ENCODE peak calls at places on chromosomes 7 and 10, in eight cellular contexts. One of them, this sample, is unnamed.

GRCh38 chr7:127792528-127793342 is 140.7 kb downstream of the SND1 start:
- DNase-seq in H1: peak
- DNase-seq in prostate gland: no peak
- DNase-seq in suprapubic skin: no peak
- DNase-seq in upper lobe of left lung: peak
- DNase-seq in endothelial cell of umbilical vein: no peak
- DNase-seq in stomach: peak
- DNase-seq in sigmoid colon: no peak
- DNase-seq in this sample: no peak

GRCh38 chr10:110764378-110764777 is 107.3 kb upstream of the PDCD4 start:
- DNase-seq in H1: no peak
- DNase-seq in suprapubic skin: no peak
- DNase-seq in upper lobe of left lung: no peak
- DNase-seq in endothelial cell of umbilical vein: no peak
- DNase-seq in prostate gland: no peak
- DNase-seq in sigmoid colon: peak
- DNase-seq in stomach: no peak
- DNase-seq in this sample: no peak

GRCh38 chr7:120961638-120962173 is 11.1 kb downstream of the ING3 start:
- DNase-seq in prostate gland: no peak
- DNase-seq in sigmoid colon: no peak
- DNase-seq in H1: no peak
- DNase-seq in suprapubic skin: no peak
- DNase-seq in stomach: no peak
- DNase-seq in upper lobe of left lung: no peak
- DNase-seq in endothelial cell of umbilical vein: no peak
- DNase-seq in this sample: no peak

GRCh38 chr10:103451091-103451801 is 924 bp downstream of the CALHM2 start:
- DNase-seq in sigmoid colon: peak
- DNase-seq in prostate gland: no peak
- DNase-seq in upper lobe of left lung: peak
- DNase-seq in stomach: peak
- DNase-seq in endothelial cell of umbilical vein: peak
- DNase-seq in H1: no peak
- DNase-seq in suprapubic skin: peak
- DNase-seq in this sample: peak

GRCh38 chr7:28988818-28989595 is 30.9 kb upstream of the TRIL start:
- DNase-seq in stomach: no peak
- DNase-seq in endothelial cell of umbilical vein: no peak
- DNase-seq in suprapubic skin: peak
- DNase-seq in sigmoid colon: peak
- DNase-seq in H1: no peak
- DNase-seq in upper lobe of left lung: no peak
- DNase-seq in prostate gland: no peak
- DNase-seq in this sample: peak

GRCh38 chr10:124252097-124252715 is 158.8 kb upstream of the CHST15 start:
- DNase-seq in upper lobe of left lung: no peak
- DNase-seq in prostate gland: no peak
- DNase-seq in endothelial cell of umbilical vein: no peak
- DNase-seq in suprapubic skin: no peak
- DNase-seq in H1: no peak
- DNase-seq in sigmoid colon: no peak
- DNase-seq in stomach: no peak
- DNase-seq in this sample: no peak

GRCh38 chr10:570631-571565 is 118.6 kb downstream of the DIP2C start:
- DNase-seq in prostate gland: no peak
- DNase-seq in stomach: no peak
- DNase-seq in upper lobe of left lung: no peak
- DNase-seq in suprapubic skin: no peak
- DNase-seq in H1: no peak
- DNase-seq in sigmoid colon: no peak
- DNase-seq in endothelial cell of umbilical vein: no peak
- DNase-seq in this sample: no peak

GRCh38 chr7:18706648-18707047 is 211.1 kb downstream of the HDAC9 start:
- DNase-seq in upper lobe of left lung: no peak
- DNase-seq in stomach: no peak
- DNase-seq in sigmoid colon: no peak
- DNase-seq in endothelial cell of umbilical vein: no peak
- DNase-seq in H1: no peak
- DNase-seq in prostate gland: no peak
- DNase-seq in suprapubic skin: no peak
- DNase-seq in this sample: no peak

GRCh38 chr10:113415246-113415645 is 137.6 kb upstream of the HABP2 start:
- DNase-seq in prostate gland: no peak
- DNase-seq in endothelial cell of umbilical vein: no peak
- DNase-seq in suprapubic skin: no peak
- DNase-seq in stomach: no peak
- DNase-seq in sigmoid colon: no peak
- DNase-seq in H1: no peak
- DNase-seq in upper lobe of left lung: no peak
- DNase-seq in this sample: no peak
- H3K4me3 ChIP-seq in prostate gland: no peak
- H3K4me3 ChIP-seq in endothelial cell of umbilical vein: no peak
- H3K4me3 ChIP-seq in suprapubic skin: no peak
- H3K4me3 ChIP-seq in stomach: no peak
- H3K4me3 ChIP-seq in sigmoid colon: no peak
- H3K4me3 ChIP-seq in H1: no peak
- H3K4me3 ChIP-seq in upper lobe of left lung: no peak
- H3K4me3 ChIP-seq in this sample: no peak

GRCh38 chr10:32971536-32972091 is 13.6 kb upstream of the ITGB1 start:
- DNase-seq in upper lobe of left lung: no peak
- DNase-seq in prostate gland: no peak
- DNase-seq in suprapubic skin: no peak
- DNase-seq in sigmoid colon: no peak
- DNase-seq in H1: no peak
- DNase-seq in endothelial cell of umbilical vein: no peak
- DNase-seq in stomach: peak
- DNase-seq in this sample: no peak
- TF ChIP-seq POLR2AphosphoS5 in upper lobe of left lung: no peak
- TF ChIP-seq POLR2AphosphoS5 in prostate gland: no peak
- TF ChIP-seq POLR2AphosphoS5 in suprapubic skin: no peak
- TF ChIP-seq POLR2AphosphoS5 in sigmoid colon: no peak
- TF ChIP-seq POLR2AphosphoS5 in H1: no peak
- TF ChIP-seq POLR2AphosphoS5 in endothelial cell of umbilical vein: no peak
- TF ChIP-seq POLR2AphosphoS5 in stomach: no peak
- TF ChIP-seq POLR2AphosphoS5 in this sample: no peak

GRCh38 chr7:1666251-1666778 is 3.8 kb upstream of the ELFN1 start:
- DNase-seq in upper lobe of left lung: no peak
- DNase-seq in endothelial cell of umbilical vein: no peak
- DNase-seq in stomach: no peak
- DNase-seq in prostate gland: no peak
- DNase-seq in suprapubic skin: peak
- DNase-seq in H1: no peak
- DNase-seq in sigmoid colon: peak
- DNase-seq in this sample: no peak

GRCh38 chr7:1665721-1666250 is 4.3 kb upstream of the ELFN1 start:
- DNase-seq in suprapubic skin: peak
- DNase-seq in stomach: no peak
- DNase-seq in sigmoid colon: peak
- DNase-seq in prostate gland: no peak
- DNase-seq in upper lobe of left lung: no peak
- DNase-seq in endothelial cell of umbilical vein: no peak
- DNase-seq in H1: no peak
- DNase-seq in this sample: no peak

GRCh38 chr7:1667566-1668485 is 2.3 kb upstream of the ELFN1 start:
- DNase-seq in sigmoid colon: peak
- DNase-seq in upper lobe of left lung: no peak
- DNase-seq in prostate gland: no peak
- DNase-seq in H1: no peak
- DNase-seq in stomach: no peak
- DNase-seq in suprapubic skin: peak
- DNase-seq in endothelial cell of umbilical vein: no peak
- DNase-seq in this sample: no peak

GRCh38 chr7:1668486-1668931 is 1.6 kb upstream of the ELFN1 start:
- DNase-seq in H1: no peak
- DNase-seq in upper lobe of left lung: no peak
- DNase-seq in suprapubic skin: peak
- DNase-seq in sigmoid colon: no peak
- DNase-seq in stomach: no peak
- DNase-seq in prostate gland: no peak
- DNase-seq in endothelial cell of umbilical vein: no peak
- DNase-seq in this sample: no peak

GRCh38 chr7:1666779-1667565 is 3.1 kb upstream of the ELFN1 start:
- DNase-seq in stomach: no peak
- DNase-seq in suprapubic skin: peak
- DNase-seq in upper lobe of left lung: no peak
- DNase-seq in H1: no peak
- DNase-seq in endothelial cell of umbilical vein: no peak
- DNase-seq in prostate gland: no peak
- DNase-seq in sigmoid colon: peak
- DNase-seq in this sample: no peak
- TF ChIP-seq POLR2A in stomach: no peak
- TF ChIP-seq POLR2A in suprapubic skin: no peak
- TF ChIP-seq POLR2A in upper lobe of left lung: no peak
- TF ChIP-seq POLR2A in H1: no peak
- TF ChIP-seq POLR2A in endothelial cell of umbilical vein: no peak
- TF ChIP-seq POLR2A in prostate gland: no peak
- TF ChIP-seq POLR2A in sigmoid colon: no peak
- TF ChIP-seq POLR2A in this sample: no peak

GRCh38 chr7:134674424-134674823 is 27.8 kb downstream of the BPGM start:
- DNase-seq in upper lobe of left lung: no peak
- DNase-seq in stomach: no peak
- DNase-seq in suprapubic skin: no peak
- DNase-seq in endothelial cell of umbilical vein: no peak
- DNase-seq in sigmoid colon: no peak
- DNase-seq in H1: no peak
- DNase-seq in prostate gland: no peak
- DNase-seq in this sample: no peak

GRCh38 chr7:134669845-134670373 is 23.3 kb downstream of the BPGM start:
- DNase-seq in upper lobe of left lung: peak
- DNase-seq in H1: no peak
- DNase-seq in sigmoid colon: no peak
- DNase-seq in suprapubic skin: no peak
- DNase-seq in endothelial cell of umbilical vein: peak
- DNase-seq in stomach: peak
- DNase-seq in prostate gland: peak
- DNase-seq in this sample: no peak

GRCh38 chr7:134671670-134672069 is 25.0 kb downstream of the BPGM start:
- DNase-seq in H1: no peak
- DNase-seq in prostate gland: no peak
- DNase-seq in endothelial cell of umbilical vein: no peak
- DNase-seq in stomach: no peak
- DNase-seq in sigmoid colon: no peak
- DNase-seq in upper lobe of left lung: no peak
- DNase-seq in suprapubic skin: no peak
- DNase-seq in this sample: no peak

GRCh38 chr7:134667899-134668298 is 21.2 kb downstream of the BPGM start:
- DNase-seq in stomach: no peak
- DNase-seq in H1: no peak
- DNase-seq in sigmoid colon: no peak
- DNase-seq in prostate gland: no peak
- DNase-seq in endothelial cell of umbilical vein: no peak
- DNase-seq in suprapubic skin: no peak
- DNase-seq in upper lobe of left lung: no peak
- DNase-seq in this sample: no peak

GRCh38 chr7:134669388-134669787 is 22.7 kb downstream of the BPGM start:
- DNase-seq in endothelial cell of umbilical vein: no peak
- DNase-seq in sigmoid colon: no peak
- DNase-seq in prostate gland: no peak
- DNase-seq in upper lobe of left lung: no peak
- DNase-seq in H1: no peak
- DNase-seq in suprapubic skin: no peak
- DNase-seq in stomach: no peak
- DNase-seq in this sample: no peak
- H3K4me3 ChIP-seq in endothelial cell of umbilical vein: no peak
- H3K4me3 ChIP-seq in sigmoid colon: no peak
- H3K4me3 ChIP-seq in prostate gland: no peak
- H3K4me3 ChIP-seq in upper lobe of left lung: no peak
- H3K4me3 ChIP-seq in H1: no peak
- H3K4me3 ChIP-seq in suprapubic skin: no peak
- H3K4me3 ChIP-seq in stomach: no peak
- H3K4me3 ChIP-seq in this sample: no peak

GRCh38 chr10:112000466-112000865 is 183.1 kb downstream of the GPAM start:
- DNase-seq in upper lobe of left lung: no peak
- DNase-seq in sigmoid colon: peak
- DNase-seq in endothelial cell of umbilical vein: no peak
- DNase-seq in H1: no peak
- DNase-seq in stomach: no peak
- DNase-seq in prostate gland: no peak
- DNase-seq in suprapubic skin: no peak
- DNase-seq in this sample: no peak
- TF ChIP-seq POLR2AphosphoS5 in upper lobe of left lung: no peak
- TF ChIP-seq POLR2AphosphoS5 in sigmoid colon: peak
- TF ChIP-seq POLR2AphosphoS5 in endothelial cell of umbilical vein: no peak
- TF ChIP-seq POLR2AphosphoS5 in H1: no peak
- TF ChIP-seq POLR2AphosphoS5 in stomach: no peak
- TF ChIP-seq POLR2AphosphoS5 in prostate gland: no peak
- TF ChIP-seq POLR2AphosphoS5 in suprapubic skin: no peak
- TF ChIP-seq POLR2AphosphoS5 in this sample: peak

This sample was measured in esophagus muscularis mucosa.